ENCODE peak calls at places on chromosomes 3 and 15, in four cellular contexts. W is colonic mucosa, U is tibial artery, A is GM20000. Q is an unnamed sample.

GRCh38 chr3:161171113-161171512 is 50.0 kb upstream of the NMD3 start:
- DNase-seq in U (peak; percentile 73), A (no peak), W (peak; percentile 19), Q (peak; percentile 90)

GRCh38 chr3:55721716-55722484 is 234.8 kb upstream of the WNT5A start:
- DNase-seq in A (peak; percentile 31), W (peak; percentile 26), U (no peak), Q (peak; percentile 64)

GRCh38 chr15:58549013-58549779 is 117.4 kb downstream of the LIPC start:
- DNase-seq in U (no peak), A (no peak), W (no peak), Q (peak; percentile 52)

GRCh38 chr3:13016083-13016725 is 57.0 kb downstream of the IQSEC1 start:
- DNase-seq in U (peak; percentile 86), W (peak; percentile 62), A (peak; percentile 72), Q (no peak)

GRCh38 chr15:70258369-70259029 is 160.8 kb upstream of the TLE3 start:
- DNase-seq in W (peak; percentile 28), U (no peak), A (peak; percentile 55), Q (no peak)

GRCh38 chr3:105355355-105356063 is 11.2 kb upstream of the ALCAM start:
- DNase-seq in W (no peak), A (no peak), U (no peak), Q (peak; percentile 21)

GRCh38 chr3:10601131-10601856 is 95.9 kb upstream of the ATP2B2 start:
- DNase-seq in A (no peak), W (no peak), U (no peak), Q (no peak)

GRCh38 chr3:69541823-69542264 is 156.0 kb upstream of the FRMD4B start:
- DNase-seq in A (peak; percentile 25), W (no peak), U (no peak), Q (no peak)

GRCh38 chr3:101128786-101129185 is 135.6 kb upstream of the ABI3BP start:
- DNase-seq in A (no peak), W (no peak), U (no peak), Q (no peak)

GRCh38 chr15:100712226-100712625 is 109.8 kb downstream of the ASB7 start:
- DNase-seq in U (no peak), W (peak; percentile 36), A (no peak), Q (peak; percentile 67)

GRCh38 chr15:68729789-68730201 is 90.9 kb downstream of the ANP32A start:
- DNase-seq in U (no peak), A (no peak), W (no peak), Q (no peak)

GRCh38 chr3:191269289-191270085 is 59.7 kb upstream of the CCDC50 start:
- DNase-seq in U (no peak), W (no peak), A (peak; percentile 26), Q (no peak)

GRCh38 chr3:196994056-196994455 is 25.4 kb upstream of the PIGZ start:
- DNase-seq in W (no peak), A (no peak), U (peak; percentile 53), Q (no peak)

GRCh38 chr15:64807751-64808222 is 17.7 kb downstream of the PIF1 start:
- DNase-seq in U (no peak), W (no peak), A (no peak), Q (no peak)

DNA sequence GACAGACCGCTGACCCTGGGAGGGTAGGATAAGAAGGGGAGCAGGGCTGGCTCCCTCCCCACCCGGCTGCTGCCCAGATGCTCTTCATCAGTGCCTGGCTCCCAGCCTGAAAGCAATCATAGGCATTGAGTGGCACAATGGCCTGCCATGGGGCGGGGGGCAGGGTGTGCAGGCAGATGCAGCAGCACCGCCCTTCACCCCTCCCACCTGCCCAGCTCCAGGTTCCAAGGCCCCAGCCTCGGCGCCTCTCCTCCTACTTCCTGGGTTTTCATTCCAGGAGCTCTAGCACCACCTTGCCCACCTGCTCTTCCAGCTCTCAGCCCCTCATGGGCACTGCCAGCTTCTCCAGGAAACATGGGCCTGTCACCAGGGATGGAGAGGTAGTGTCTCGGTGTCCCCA is 101.7 kb downstream of the MEGF11 start:
- DNase-seq in U (no peak), A (no peak), W (peak; percentile 22), Q (no peak)
- TF ChIP-seq CTCF in U (no peak), A (no peak), W (no peak), Q (no peak)

DNA sequence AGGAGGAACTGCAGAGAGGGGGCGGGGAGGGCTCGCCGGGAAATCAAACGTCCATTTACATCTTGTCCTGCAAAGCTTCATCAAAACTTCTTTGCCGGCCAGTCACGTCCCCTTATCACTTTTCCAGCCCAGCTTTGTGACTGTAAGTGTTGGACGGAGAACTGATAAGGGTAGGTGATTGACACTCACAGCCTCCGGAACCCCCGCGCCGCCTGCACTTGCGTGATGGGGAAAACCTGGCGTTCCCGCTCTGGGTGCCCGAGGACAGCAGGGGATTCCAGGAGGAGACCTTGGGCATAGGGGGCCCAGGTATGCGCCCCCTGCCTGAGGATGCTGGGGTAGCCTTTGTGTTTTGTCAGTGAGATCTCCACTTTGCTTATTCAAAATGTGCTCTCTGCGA is 72.8 kb upstream of the ANKRD34C start:
- DNase-seq in U (no peak), A (no peak), W (no peak), Q (no peak)
- TF ChIP-seq CTCF in U (no peak), A (no peak), W (no peak), Q (no peak)

GRCh38 chr3:106629215-106629832 is 747.9 kb upstream of the CCDC54 start:
- DNase-seq in W (no peak), A (no peak), U (no peak), Q (no peak)
- TF ChIP-seq CTCF in W (no peak), A (no peak), U (no peak), Q (no peak)

GRCh38 chr3:132726341-132726823 is 4.2 kb upstream of the NPHP3 start:
- DNase-seq in U (no peak), A (peak; percentile 30), W (no peak), Q (peak; percentile 58)

GRCh38 chr3:132735589-132735988 is 13.4 kb upstream of the NPHP3 start:
- DNase-seq in A (no peak), U (no peak), W (no peak), Q (no peak)

GRCh38 chr3:132730891-132731580 is 8.8 kb upstream of the NPHP3 start:
- DNase-seq in W (no peak), A (peak; percentile 15), U (no peak), Q (peak; percentile 78)
- TF ChIP-seq CTCF in W (no peak), A (no peak), U (peak; percentile 39), Q (peak; percentile 53)

GRCh38 chr3:156445117-156445968 is 109.6 kb downstream of the SSR3 start:
- DNase-seq in U (no peak), A (no peak), W (no peak), Q (no peak)

GRCh38 chr3:156443079-156443478 is 111.8 kb downstream of the SSR3 start:
- DNase-seq in A (no peak), U (no peak), W (no peak), Q (no peak)

GRCh38 chr3:156449712-156450574 is 105.0 kb downstream of the SSR3 start:
- DNase-seq in W (no peak), A (peak; percentile 32), U (no peak), Q (peak; percentile 68)

DNA sequence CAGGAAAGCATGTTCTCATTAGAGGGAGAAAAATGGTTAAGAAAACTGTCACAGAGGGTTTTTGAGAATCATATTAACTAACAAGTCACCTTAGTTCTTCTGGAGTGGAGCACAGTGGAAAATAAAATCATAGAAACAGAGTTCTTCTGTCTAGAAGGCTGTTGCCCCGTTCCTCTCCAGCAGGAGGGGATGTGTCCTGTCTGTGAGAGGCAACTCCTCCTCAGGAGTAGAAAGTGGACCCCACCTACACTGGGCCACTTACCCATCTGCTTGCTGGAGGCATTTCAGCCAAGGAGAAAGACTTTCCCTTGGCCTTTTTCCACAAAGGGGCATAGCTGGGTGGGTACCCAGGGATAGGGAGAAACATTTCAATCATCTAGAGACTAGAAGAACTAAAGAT is 106.6 kb downstream of the SSR3 start:
- DNase-seq in W (no peak), U (no peak), A (peak; percentile 39), Q (no peak)
- TF ChIP-seq CTCF in W (peak; percentile 22), U (no peak), A (peak; percentile 44), Q (peak; percentile 64)

GRCh38 chr3:186783070-186783730 is at the start of gene EIF4A2:
- DNase-seq in U (peak; percentile 92), W (peak; percentile 91), A (peak; percentile 91), Q (peak; percentile 89)
- TF ChIP-seq CTCF in U (peak; percentile 14), W (no peak), A (no peak), Q (no peak)

GRCh38 chr15:63122002-63122893 is 587 bp downstream of the LACTB start:
- DNase-seq in W (peak; percentile 83), A (peak; percentile 95), U (peak; percentile 95), Q (peak; percentile 58)
- TF ChIP-seq CTCF in W (peak; percentile 13), A (no peak), U (no peak), Q (no peak)

Q was measured in foreskin fibroblast.